ENCODE peak calls at places on chromosomes 7 and 10, in four cellular contexts. X is effector memory CD8-positive, alpha-beta T cell; T is activated naive CD4-positive, alpha-beta T cell treated with anti-CD3 and anti-CD28 coated beads, Interleukin-2, amount 50 U/mL, for 72 hours; J is right cardiac atrium. K is an unnamed sample.

GRCh38 chr10:71835671-71836593 is 15.1 kb downstream of the PSAP start:
- ATAC-seq in X (peak), T (peak), J (peak), K (peak)

GRCh38 chr10:93379366-93380042 is 102.6 kb downstream of the MYOF start:
- ATAC-seq in X (peak), T (peak), J (no peak), K (peak)

GRCh38 chr10:125206618-125207017 is 46.3 kb upstream of the CTBP2 start:
- ATAC-seq in X (no peak), T (no peak), J (no peak), K (no peak)

GRCh38 chr7:42237162-42237821 is at the start of gene GLI3:
- ATAC-seq in X (no peak), T (peak), J (peak), K (peak)

GRCh38 chr7:16961650-16962049 is 79.9 kb upstream of the AGR3 start:
- ATAC-seq in X (no peak), T (no peak), J (no peak), K (no peak)

GRCh38 chr10:120386196-120386595 is 70.8 kb upstream of the PLPP4 start:
- ATAC-seq in X (no peak), T (no peak), J (no peak), K (no peak)

GRCh38 chr7:135728136-135728669 is at the start of gene SLC13A4:
- ATAC-seq in X (no peak), T (no peak), J (no peak), K (no peak)

GRCh38 chr10:57977262-57977661 is 290.4 kb downstream of the IPMK start:
- ATAC-seq in X (no peak), T (no peak), J (no peak), K (no peak)

GRCh38 chr7:153443031-153443430 is 609.2 kb upstream of the DPP6 start:
- ATAC-seq in X (no peak), T (no peak), J (no peak), K (no peak)

GRCh38 chr7:101681170-101682007 is 52.3 kb upstream of the MYL10 start:
- ATAC-seq in X (no peak), T (no peak), J (peak), K (no peak)

GRCh38 chr10:72593963-72594362 is 31.9 kb downstream of the MICU1 start:
- ATAC-seq in X (no peak), T (no peak), J (no peak), K (no peak)

GRCh38 chr7:97064972-97065587 is 40.4 kb upstream of the DLX5 start:
- ATAC-seq in X (peak), T (peak), J (peak), K (peak)

GRCh38 chr10:12341526-12341925 is 7.8 kb upstream of the CAMK1D start:
- ATAC-seq in X (no peak), T (no peak), J (no peak), K (no peak)

GRCh38 chr10:97169911-97170693 is 15.7 kb downstream of the SLIT1 start:
- ATAC-seq in X (no peak), T (no peak), J (peak), K (no peak)

GRCh38 chr7:102211590-102212550 is 74.8 kb upstream of the SH2B2 start:
- ATAC-seq in X (no peak), T (no peak), J (no peak), K (peak)

GRCh38 chr10:75858357-75858756 is 426.9 kb downstream of the LRMDA start:
- ATAC-seq in X (no peak), T (no peak), J (no peak), K (no peak)

GRCh38 chr10:98403812-98404504 is 11.0 kb downstream of the PYROXD2 start:
- ATAC-seq in X (peak), T (no peak), J (no peak), K (no peak)

GRCh38 chr10:7896297-7896696 is 78.0 kb downstream of the TAF3 start:
- ATAC-seq in X (no peak), T (no peak), J (no peak), K (no peak)

GRCh38 chr7:22872087-22872807 is 49.6 kb upstream of the TOMM7 start:
- ATAC-seq in X (peak), T (no peak), J (peak), K (peak)

GRCh38 chr7:72258074-72258473 is 154.1 kb downstream of the CALN1 start:
- ATAC-seq in X (no peak), T (no peak), J (no peak), K (no peak)

GRCh38 chr10:35453855-35454532 is 117.7 kb downstream of the CCNY start:
- ATAC-seq in X (no peak), T (no peak), J (peak), K (no peak)

GRCh38 chr7:130371059-130371458 is 9.2 kb upstream of the CPA1 start:
- ATAC-seq in X (no peak), T (no peak), J (no peak), K (no peak)

GRCh38 chr10:121216721-121217181 is 365.6 kb downstream of the WDR11 start:
- ATAC-seq in X (no peak), T (no peak), J (peak), K (no peak)

GRCh38 chr7:127717502-127718125 is 65.6 kb downstream of the SND1 start:
- ATAC-seq in X (no peak), T (peak), J (no peak), K (no peak)

GRCh38 chr7:92485267-92485892 is 7.6 kb upstream of the ERVW-1 start:
- ATAC-seq in X (no peak), T (no peak), J (peak), K (no peak)

GRCh38 chr7:27083646-27084045 is 12.2 kb downstream of the HOXA1 start:
- ATAC-seq in X (no peak), T (no peak), J (no peak), K (peak)

GRCh38 chr10:4319870-4320367 is 506.1 kb upstream of the AKR1E2 start:
- ATAC-seq in X (no peak), T (no peak), J (no peak), K (no peak)

GRCh38 chr10:103448751-103449150 is 3.4 kb downstream of the CALHM2 start:
- ATAC-seq in X (no peak), T (no peak), J (peak), K (no peak)

K was measured in stimulated activated memory B cell treated with anti-CD40 and anti-IgM and Interleukin-4, amounts not matched to agents 10 μg/mL and 1 μg/mL and 100 μg/mL, for 72 hours.